ENCODE peak calls at places on chromosomes 4 and X, in six cellular contexts. F is fibroblast of lung; J is sciatic nerve; A is stimulated activated CD8-positive, alpha-beta memory T cell treated with anti-CD3 and anti-CD28 coated beads, Interleukin-15, amount 100 ng/mL, for 1 hour; I is HS-27A; M is AG20443. G is an unnamed sample.

GRCh38 chr4:16032871-16033505 is 50.8 kb downstream of the PROM1 start:
- DNase-seq in F (peak; percentile 75), J (no peak), A (no peak), I (no peak), M (no peak), G (no peak)

GRCh38 chr4:141329174-141329569 is 108.5 kb downstream of the ZNF330 start:
- DNase-seq in F (peak; percentile 42), J (no peak), A (no peak), I (no peak), M (peak; percentile 46), G (no peak)

GRCh38 chr4:3313139-3313538 is 20.3 kb downstream of the RGS12 start:
- DNase-seq in F (no peak), J (peak; percentile 30), A (no peak), I (no peak), M (no peak), G (no peak)

GRCh38 chr4:81499840-81500239 is 28.1 kb upstream of the RASGEF1B start:
- DNase-seq in F (no peak), J (no peak), A (no peak), I (no peak), M (no peak), G (no peak)

GRCh38 chr4:122224348-122224747 is 72.2 kb downstream of the BLTP1 start:
- DNase-seq in F (peak; percentile 3), J (no peak), A (no peak), I (no peak), M (peak; percentile 13), G (no peak)

GRCh38 chr4:99321241-99322191 is at the start of gene ADH1B:
- DNase-seq in F (no peak), J (no peak), A (no peak), I (no peak), M (no peak), G (no peak)

GRCh38 chrX:118254611-118255010 is 91.3 kb upstream of the WDR44 start:
- DNase-seq in F (peak; percentile 22), J (peak; percentile 76), A (peak; percentile 12), I (peak; percentile 9), M (peak; percentile 31), G (no peak)

GRCh38 chr4:40559585-40560465 is 69.8 kb downstream of the RBM47 start:
- DNase-seq in F (no peak), J (no peak), A (no peak), I (no peak), M (no peak), G (no peak)

GRCh38 chr4:95165926-95166524 is 382.7 kb downstream of the UNC5C start:
- DNase-seq in F (peak; percentile 68), J (no peak), A (no peak), I (no peak), M (peak; percentile 66), G (no peak)

GRCh38 chrX:69503835-69504625 is at the start of gene NALF2:
- DNase-seq in F (peak; percentile 18), J (peak; percentile 72), A (no peak), I (no peak), M (peak; percentile 58), G (peak; percentile 63)

GRCh38 chr4:169208090-169208455 is 62.7 kb downstream of the SH3RF1 start:
- DNase-seq in F (no peak), J (no peak), A (no peak), I (no peak), M (no peak), G (no peak)

GRCh38 chrX:96776966-96777365 is 92.3 kb downstream of the DIAPH2 start:
- DNase-seq in F (peak; percentile 34), J (no peak), A (no peak), I (no peak), M (peak; percentile 8), G (no peak)